ENCODE peak calls at places on chromosomes 5 and 9, in eight cellular contexts. T, D, G, K, N, Y, O and L are unnamed samples.

GRCh38 chr9:75964431-75964830 is 74.0 kb downstream of the PCSK5 start:
- DNase-seq in O (no peak), D (no peak), Y (no peak), G (no peak), K (no peak), N (no peak), T (no peak), L (no peak)

GRCh38 chr9:126722252-126722921 is 82.5 kb upstream of the ZBTB43 start:
- DNase-seq in N (no peak), D (peak), G (peak), O (peak), T (peak), Y (peak), K (no peak), L (no peak)

GRCh38 chr9:68685770-68686169 is 19.3 kb upstream of the PIP5K1B start:
- DNase-seq in O (no peak), N (no peak), K (no peak), Y (no peak), T (no peak), D (no peak), G (no peak), L (no peak)

GRCh38 chr5:6868816-6869215 is 155.6 kb downstream of the TENT4A start:
- DNase-seq in D (no peak), G (no peak), N (no peak), T (no peak), O (no peak), K (no peak), Y (no peak), L (no peak)

GRCh38 chr5:119336846-119337564 is 18.8 kb upstream of the TNFAIP8 start:
- DNase-seq in T (no peak), Y (no peak), D (no peak), O (no peak), G (no peak), N (no peak), K (no peak), L (no peak)

GRCh38 chr9:86924206-86924605 is 23.1 kb downstream of the GAS1 start:
- DNase-seq in D (peak), G (no peak), O (no peak), K (no peak), Y (no peak), N (no peak), T (no peak), L (no peak)

GRCh38 chr5:74239268-74239667 is 401.3 kb downstream of the ENC1 start:
- DNase-seq in T (no peak), G (no peak), O (no peak), Y (no peak), K (no peak), N (no peak), D (no peak), L (no peak)

GRCh38 chr5:61350535-61350934 is 18.5 kb downstream of the ZSWIM6 start:
- DNase-seq in T (no peak), O (no peak), K (no peak), G (no peak), N (no peak), D (no peak), Y (no peak), L (no peak)

GRCh38 chr9:135887585-135888050 is 19.7 kb downstream of the CAMSAP1 start:
- DNase-seq in G (no peak), Y (no peak), K (no peak), D (no peak), T (peak), N (no peak), O (peak), L (no peak)

GRCh38 chr9:122220673-122221222 is 8.0 kb downstream of the LHX6 start:
- DNase-seq in G (no peak), Y (no peak), T (no peak), K (no peak), N (no peak), O (no peak), D (no peak), L (no peak)

GRCh38 chr9:127136081-127136879 is 13.8 kb upstream of the ANGPTL2 start:
- DNase-seq in O (no peak), D (no peak), G (peak), N (no peak), K (no peak), T (no peak), Y (no peak), L (no peak)

GRCh38 chr9:127166111-127166510 is 43.7 kb upstream of the ANGPTL2 start:
- DNase-seq in Y (no peak), T (no peak), K (no peak), N (no peak), D (no peak), O (no peak), G (no peak), L (no peak)

GRCh38 chr9:98234231-98234825 is 21.1 kb downstream of the TBC1D2 start:
- DNase-seq in Y (no peak), T (no peak), D (no peak), N (no peak), K (no peak), O (no peak), G (no peak), L (no peak)

GRCh38 chr5:35963381-35963843 is 25.0 kb upstream of the CAPSL start:
- DNase-seq in D (peak), N (no peak), G (no peak), T (no peak), K (no peak), Y (no peak), O (no peak), L (peak)

GRCh38 chr9:136119259-136120118 is 814 bp upstream of the TMEM250 start:
- DNase-seq in N (no peak), G (peak), T (no peak), O (no peak), K (no peak), D (peak), Y (no peak), L (peak)

GRCh38 chr9:122099271-122099869 is 6.3 kb upstream of the TTLL11 start:
- DNase-seq in Y (peak), T (peak), O (peak), G (peak), D (peak), K (peak), N (peak), L (peak)

GRCh38 chr5:140588311-140589070 is 23.9 kb downstream of the SLC35A4 start:
- DNase-seq in G (no peak), Y (no peak), D (peak), K (no peak), N (no peak), T (no peak), O (no peak), L (peak)

GRCh38 chr5:5652181-5652580 is 229.7 kb downstream of the ICE1 start:
- DNase-seq in N (no peak), Y (no peak), G (no peak), K (no peak), D (no peak), O (no peak), T (no peak), L (no peak)

GRCh38 chr5:133685402-133686018 is 73.2 kb upstream of the FSTL4 start:
- DNase-seq in O (no peak), K (no peak), T (no peak), N (no peak), G (no peak), Y (no peak), D (no peak), L (no peak)

GRCh38 chr9:125649315-125649714 is 57.7 kb downstream of the MAPKAP1 start:
- DNase-seq in K (no peak), N (no peak), G (peak), D (peak), T (no peak), Y (no peak), O (no peak), L (peak)

GRCh38 chr5:95780597-95780996 is 41.9 kb downstream of the GLRX start:
- DNase-seq in D (peak), N (no peak), K (no peak), T (no peak), Y (no peak), G (no peak), O (no peak), L (no peak)

GRCh38 chr5:176524987-176525386 is 12.2 kb downstream of the RNF44 start:
- DNase-seq in O (no peak), G (no peak), T (no peak), Y (no peak), K (no peak), D (no peak), N (no peak), L (no peak)

GRCh38 chr9:15576350-15577050 is 23.7 kb downstream of the CCDC171 start:
- DNase-seq in Y (no peak), O (no peak), D (no peak), K (no peak), T (no peak), N (peak), G (no peak), L (no peak)

GRCh38 chr5:177098103-177098771 is 11.5 kb downstream of the FGFR4 start:
- DNase-seq in N (no peak), G (peak), O (peak), D (no peak), Y (no peak), K (no peak), T (no peak), L (no peak)

DNA sequence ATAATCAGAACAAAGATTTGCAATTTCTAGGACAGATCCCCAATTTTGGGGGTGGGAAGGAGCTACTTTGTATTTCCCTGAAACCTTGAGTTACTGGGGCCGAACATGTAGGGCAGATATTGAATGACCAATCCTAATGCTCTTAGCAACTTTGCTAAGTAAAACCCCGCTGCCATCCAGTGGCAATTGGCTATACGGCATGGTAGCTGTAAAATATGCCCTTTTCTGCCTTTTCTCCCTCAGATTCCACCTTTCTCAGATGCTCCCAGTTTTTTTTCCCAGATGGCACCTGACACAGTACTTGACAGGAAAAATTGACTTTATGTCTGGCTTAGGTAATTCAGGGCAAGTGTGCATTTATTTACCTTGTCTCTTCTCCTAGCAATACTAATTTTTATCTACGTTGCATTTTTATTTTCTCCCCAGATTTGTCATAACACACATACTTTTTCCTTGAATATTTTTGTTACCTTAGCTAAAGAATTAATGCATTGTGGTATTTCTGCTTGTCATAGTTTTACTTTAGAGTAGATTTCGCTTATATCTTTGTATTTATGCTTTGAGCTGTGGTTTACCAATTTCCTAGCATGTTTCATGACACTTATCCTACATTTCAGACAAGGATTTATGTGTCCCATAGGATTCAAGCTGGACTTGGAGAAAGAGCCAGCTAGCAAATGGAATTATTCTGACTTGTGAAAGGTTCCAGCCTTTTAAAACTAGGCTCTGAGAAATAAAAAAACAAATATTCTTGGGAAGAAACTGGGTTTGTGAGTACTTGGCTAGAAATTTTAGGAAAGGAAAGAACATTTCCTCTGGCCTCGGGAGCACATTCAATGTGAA is 37.3 kb downstream of the PIK3R1 start:
- DNase-seq in N (peak), T (no peak), Y (peak), D (peak), O (no peak), K (no peak), G (peak), L (peak)
- TF ChIP-seq CTCF in N (peak), T (peak), Y (peak), D (peak), O (peak), K (peak), G (peak), L (peak)

GRCh38 chr9:117552811-117553210 is 138.0 kb upstream of the ASTN2 start:
- DNase-seq in Y (no peak), O (no peak), N (no peak), G (no peak), T (no peak), K (no peak), D (no peak), L (no peak)
- TF ChIP-seq CTCF in Y (no peak), O (no peak), N (no peak), G (no peak), T (no peak), K (no peak), D (no peak), L (no peak)

DNA sequence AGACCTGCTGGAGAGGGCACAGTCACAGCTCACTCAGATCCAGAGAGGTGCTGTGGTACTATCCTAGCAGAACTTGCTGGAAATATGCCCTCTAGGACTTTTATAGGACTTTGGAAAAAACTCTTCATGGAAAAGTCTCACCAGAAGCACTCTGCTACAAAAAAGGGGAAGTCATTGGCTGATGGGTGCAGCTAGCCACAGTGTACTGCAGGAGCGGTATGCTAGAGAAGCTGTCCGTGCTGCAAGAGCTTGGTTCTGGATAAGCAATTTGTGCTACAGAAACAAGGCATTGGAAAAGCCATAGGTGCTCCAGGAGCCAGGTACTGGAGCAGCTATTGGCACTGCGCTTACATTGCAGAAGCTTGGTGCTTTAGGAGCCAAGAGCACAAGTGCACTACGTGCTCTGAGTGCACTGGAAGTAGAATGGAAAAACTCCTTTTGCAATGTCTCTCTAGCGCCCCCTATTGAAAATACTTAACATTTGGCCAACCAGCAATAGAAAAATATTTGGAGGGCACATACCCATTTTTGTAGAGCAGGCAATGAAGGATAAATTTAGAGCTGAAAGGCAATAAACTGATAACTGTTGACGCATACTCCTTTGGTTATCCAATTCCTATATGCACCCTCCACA is 83.4 kb downstream of the MEGF10 start:
- DNase-seq in Y (no peak), K (no peak), G (no peak), D (no peak), O (no peak), N (no peak), T (no peak), L (no peak)
- TF ChIP-seq CTCF in Y (no peak), K (no peak), G (peak), D (peak), O (no peak), N (peak), T (no peak), L (peak)

GRCh38 chr5:160467555-160468418 is 46.1 kb downstream of the PTTG1 start:
- DNase-seq in T (peak), O (peak), K (peak), N (peak), G (peak), D (peak), Y (peak), L (peak)

GRCh38 chr5:160466121-160466520 is 44.5 kb downstream of the PTTG1 start:
- DNase-seq in N (no peak), K (no peak), T (no peak), G (no peak), O (no peak), Y (no peak), D (no peak), L (no peak)

GRCh38 chr5:160469156-160470144 is 47.8 kb downstream of the PTTG1 start:
- DNase-seq in N (no peak), T (no peak), K (no peak), G (no peak), D (no peak), O (no peak), Y (no peak), L (no peak)

GRCh38 chr5:160468576-160468975 is 46.9 kb downstream of the PTTG1 start:
- DNase-seq in G (no peak), Y (no peak), K (no peak), D (no peak), N (no peak), T (no peak), O (no peak), L (no peak)

DNA sequence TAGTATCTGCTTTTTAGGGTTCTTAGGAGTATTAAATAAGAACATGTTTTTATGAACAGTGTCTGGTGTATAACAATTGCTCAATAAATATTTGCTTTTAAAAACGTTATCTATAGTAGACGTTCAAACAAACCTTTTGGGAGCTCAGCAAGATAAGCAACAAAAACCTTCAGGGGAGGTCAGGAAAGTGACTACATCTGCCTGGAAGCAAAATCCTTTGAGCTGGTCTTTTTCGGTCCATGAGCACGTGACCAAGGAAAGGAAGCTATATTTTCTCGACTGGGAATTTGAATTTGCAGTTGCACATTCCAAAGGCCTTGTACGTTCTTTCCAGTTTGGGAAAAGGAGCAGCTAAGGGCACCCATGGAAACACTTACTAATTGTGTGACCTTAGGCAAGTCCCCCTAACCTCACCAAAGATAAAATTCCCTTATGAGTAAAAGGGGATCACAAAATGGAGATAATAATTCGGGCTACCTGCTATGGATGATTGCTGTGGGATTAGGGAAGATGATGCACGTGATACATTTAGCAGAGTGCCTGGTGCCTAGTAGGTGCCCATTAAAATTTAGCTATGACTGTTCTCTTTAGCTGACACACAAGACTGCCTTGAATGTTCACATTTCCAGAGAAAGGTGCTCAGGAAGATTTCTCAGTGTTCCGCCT is 45.4 kb downstream of the PTTG1 start:
- DNase-seq in Y (no peak), T (no peak), K (no peak), G (no peak), D (peak), O (no peak), N (no peak), L (peak)
- TF ChIP-seq CTCF in Y (no peak), T (no peak), K (no peak), G (no peak), D (no peak), O (no peak), N (no peak), L (no peak)

GRCh38 chr5:66864240-66864884 is 268.2 kb downstream of the MAST4 start:
- DNase-seq in G (no peak), T (no peak), Y (peak), O (no peak), K (no peak), D (peak), N (no peak), L (peak)
- TF ChIP-seq CTCF in G (peak), T (no peak), Y (peak), O (peak), K (peak), D (peak), N (peak), L (peak)

DNA sequence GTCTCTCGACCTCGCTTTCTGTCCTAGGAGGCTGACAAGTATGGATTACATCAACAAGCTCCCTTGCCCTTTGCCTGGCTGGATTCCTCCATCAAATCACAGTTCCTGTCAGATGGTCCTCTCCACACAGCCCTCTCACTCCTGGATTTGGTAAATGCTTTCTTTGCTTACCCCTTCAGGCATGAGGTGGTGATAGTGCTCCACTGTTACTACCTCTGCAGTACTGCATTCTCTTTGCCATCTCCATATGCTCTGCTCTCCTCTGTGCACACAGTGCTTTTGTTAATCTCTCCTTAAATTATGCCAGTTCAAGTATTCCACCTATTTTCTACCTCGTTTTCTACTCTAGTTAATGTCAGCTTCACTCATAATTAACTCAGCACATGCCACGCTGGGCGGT is 279.2 kb downstream of the DMAC1 start:
- DNase-seq in Y (no peak), O (no peak), K (no peak), T (no peak), D (no peak), N (no peak), G (no peak), L (no peak)
- TF ChIP-seq CTCF in Y (no peak), O (no peak), K (no peak), T (no peak), D (no peak), N (no peak), G (no peak), L (no peak)

DNA sequence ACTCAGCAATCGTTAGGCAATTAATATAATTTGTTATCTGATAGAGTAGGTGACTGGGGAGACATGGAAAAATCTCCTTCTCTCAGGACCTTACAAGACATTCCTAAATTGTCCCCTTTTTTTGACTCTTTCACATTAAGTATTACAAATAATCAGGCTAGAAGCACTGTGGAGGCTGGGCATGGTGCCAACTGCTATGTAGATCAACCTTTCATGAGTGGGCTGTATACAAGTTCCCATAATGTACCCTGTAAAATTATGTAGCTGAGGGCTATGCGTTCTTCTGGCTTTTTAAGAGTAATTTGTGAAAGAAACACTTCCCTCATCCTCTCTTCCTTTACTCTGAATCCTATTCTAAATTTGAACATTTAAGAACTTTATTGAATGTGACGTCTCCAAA is 140.2 kb downstream of the NFIB start:
- DNase-seq in O (peak), Y (no peak), D (no peak), G (no peak), N (no peak), T (no peak), K (no peak), L (no peak)
- TF ChIP-seq CTCF in O (no peak), Y (no peak), D (no peak), G (no peak), N (no peak), T (no peak), K (no peak), L (no peak)

GRCh38 chr5:78799254-78800017 is 150.9 kb upstream of the LHFPL2 start:
- DNase-seq in T (no peak), Y (no peak), N (no peak), D (peak), G (no peak), O (no peak), K (no peak), L (peak)
- TF ChIP-seq CTCF in T (no peak), Y (no peak), N (peak), D (peak), G (no peak), O (no peak), K (no peak), L (peak)